ENCODE peak calls at places on chromosomes 11 and 22, in five cellular contexts. P is A549, N is HepG2, W is K562, S is GM12878. V is an unnamed sample. For H3K4me1, the result is how much of the 10 kb centered on the place peaks cover.

GRCh38 chr22:46064966-46065666 is 85.2 kb upstream of the PPARA start:
- DNase-seq in N (no peak), S (no peak), W (no peak), P (no peak), V (no peak)

GRCh38 chr11:113408206-113408605 is 20.6 kb downstream of the ANKK1 start:
- DNase-seq in W (no peak), S (no peak), P (no peak), N (no peak), V (no peak)

GRCh38 chr11:86916330-86916729 is 38.9 kb downstream of the FZD4 start:
- DNase-seq in N (no peak), W (no peak), S (no peak), P (peak), V (peak)

GRCh38 chr22:35337932-35338331 is 38.2 kb downstream of the TOM1 start:
- DNase-seq in W (no peak), P (no peak), S (no peak), N (no peak), V (no peak)

GRCh38 chr11:71565263-71565662 is at the start of gene KRTAP5-10:
- DNase-seq in P (no peak), W (no peak), N (no peak), S (no peak), V (no peak)

GRCh38 chr22:39666926-39667325 is 96.4 kb downstream of the CACNA1I start:
- DNase-seq in P (no peak), N (no peak), W (no peak), S (no peak), V (no peak)

GRCh38 chr22:23915230-23915754 is 21.1 kb downstream of the MIF start:
- DNase-seq in P (no peak), S (no peak), N (no peak), W (no peak), V (no peak)

GRCh38 chr22:32042924-32043323 is at the start of gene SLC5A1:
- DNase-seq in W (no peak), P (no peak), S (no peak), N (no peak), V (no peak)

GRCh38 chr11:14583252-14584105 is 60.1 kb upstream of the PDE3B start:
- DNase-seq in P (no peak), N (peak), W (no peak), S (no peak), V (no peak)

GRCh38 chr11:75527938-75528845 is 2.5 kb upstream of the GDPD5 start:
- DNase-seq in P (no peak), S (no peak), N (no peak), W (no peak), V (no peak)

GRCh38 chr22:40567106-40567505 is 69.4 kb downstream of the MRTFA start:
- DNase-seq in S (no peak), W (no peak), P (no peak), N (no peak), V (no peak)

GRCh38 chr22:48258108-48258705 is 1495.8 kb downstream of the TBC1D22A start:
- DNase-seq in N (no peak), W (no peak), P (no peak), S (no peak), V (no peak)

GRCh38 chr11:124672531-124673215 is 866 bp downstream of the SIAE start:
- DNase-seq in S (no peak), N (no peak), W (peak), P (no peak), V (no peak)

GRCh38 chr22:23099525-23099792 is 29.1 kb downstream of the GNAZ start:
- DNase-seq in P (no peak), W (no peak), S (no peak), N (no peak), V (no peak)

GRCh38 chr22:48929276-48929790 is 898.3 kb downstream of the BRD1 start:
- DNase-seq in P (no peak), N (no peak), W (no peak), S (no peak), V (no peak)

GRCh38 chr22:39686776-39687525 is 116.4 kb downstream of the CACNA1I start:
- DNase-seq in S (no peak), P (no peak), N (no peak), W (no peak), V (no peak)

GRCh38 chr11:64969209-64969608 is 2.7 kb downstream of the MAJIN start:
- DNase-seq in W (no peak), P (peak), N (no peak), S (no peak), V (peak)

GRCh38 chr11:2563216-2564007 is 118.6 kb downstream of the KCNQ1 start:
- DNase-seq in W (no peak), N (peak), P (no peak), S (no peak), V (no peak)
- H3K4me1 ChIP-seq in W (under half), N (half or more), P (under half), S (under half), V (under half)

GRCh38 chr11:12784445-12784844 is 110.2 kb downstream of the TEAD1 start:
- DNase-seq in S (no peak), P (no peak), W (no peak), N (no peak), V (no peak)
- TF ChIP-seq MYC in S (no peak), P (no peak), W (no peak), N (no peak), V (no peak)

DNA sequence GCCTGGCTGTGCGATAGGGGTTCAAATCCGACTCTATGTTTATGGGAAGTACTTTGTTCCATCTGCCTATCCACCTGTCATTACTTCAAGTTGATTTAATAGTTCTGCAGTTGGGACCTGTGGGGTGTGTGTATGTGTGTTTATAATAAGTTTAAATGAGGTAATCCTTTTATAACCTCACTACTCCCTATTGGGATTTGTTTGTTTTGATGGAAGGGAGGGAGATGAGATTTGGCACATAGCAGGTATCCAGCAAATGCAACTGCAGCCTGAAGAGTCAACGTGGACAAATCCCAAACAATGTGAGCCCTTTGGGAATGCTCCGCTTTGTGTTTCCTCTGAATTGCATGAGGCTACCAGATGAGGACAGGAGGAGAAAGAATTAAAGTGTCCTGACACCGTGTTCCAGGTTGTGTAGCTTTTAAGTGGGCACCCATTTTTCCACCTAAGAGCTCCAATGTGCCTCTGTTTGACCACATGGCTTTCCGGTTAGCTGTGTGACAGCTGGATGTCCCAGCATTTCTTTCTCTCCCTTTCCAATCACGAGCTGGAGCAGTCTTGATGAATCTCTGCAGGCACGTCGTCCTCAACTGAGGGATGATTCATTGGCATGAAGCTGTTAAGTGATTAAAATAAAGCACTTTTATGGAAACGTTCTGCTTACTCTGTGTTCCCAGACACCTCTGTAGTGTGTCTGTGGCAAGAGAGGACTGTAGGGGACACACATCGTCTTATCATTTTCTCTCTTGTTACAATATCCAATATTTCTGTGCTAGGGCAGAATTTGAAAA is 610.7 kb downstream of the NTM start:
- DNase-seq in S (no peak), N (no peak), P (no peak), W (no peak), V (no peak)
- H3K4me1 ChIP-seq in S (under half), N (under half), P (under half), W (under half), V (under half)

GRCh38 chr22:26416670-26417270 is 12.3 kb upstream of the ASPHD2 start:
- DNase-seq in P (no peak), S (no peak), W (no peak), N (no peak), V (no peak)
- TF ChIP-seq MYC in P (no peak), S (no peak), W (no peak), N (no peak), V (no peak)

DNA sequence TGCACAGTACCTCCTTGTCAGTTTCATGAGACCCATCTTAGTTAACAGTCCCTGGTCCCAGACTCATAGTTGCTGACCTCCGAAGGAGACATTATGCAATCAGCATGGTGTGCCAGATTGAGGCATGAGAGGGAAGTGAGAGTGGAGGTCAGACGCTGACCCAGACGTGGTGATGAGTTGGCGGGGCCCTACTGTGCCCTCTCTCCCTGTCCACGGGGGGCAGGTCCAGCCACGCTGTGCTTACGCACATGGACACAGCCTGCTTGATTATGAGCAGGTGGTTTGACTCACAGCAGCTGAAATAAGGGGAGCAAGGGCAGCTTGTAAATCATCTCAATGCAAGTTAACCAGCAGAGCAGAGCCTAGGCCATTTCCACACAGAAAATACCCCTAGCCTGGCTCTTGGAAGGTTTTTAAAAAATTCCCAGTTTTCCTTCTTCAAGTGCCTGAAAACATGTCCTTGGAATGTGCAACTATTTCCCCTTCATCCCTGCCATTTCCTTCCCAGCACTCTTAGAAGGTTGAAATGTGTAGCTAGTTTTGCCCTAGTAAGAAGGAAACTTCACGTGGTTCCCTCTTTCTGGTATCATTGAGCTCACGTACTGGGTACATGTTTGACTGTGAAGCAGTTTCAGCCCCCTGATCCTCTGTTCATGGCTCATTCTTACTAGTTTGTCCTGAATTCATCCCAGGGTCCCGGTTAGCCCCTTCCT is 122.6 kb upstream of the SORL1-AS1 start:
- DNase-seq in S (peak), P (no peak), W (no peak), N (no peak), V (no peak)
- H3K4me1 ChIP-seq in S (half or more), P (under half), W (under half), N (under half), V (under half)

GRCh38 chr11:121894581-121894980 is 221.4 kb downstream of the BLID start:
- DNase-seq in P (no peak), N (no peak), W (no peak), S (no peak), V (no peak)
- TF ChIP-seq MYC in P (no peak), N (no peak), W (no peak), S (no peak), V (no peak)

DNA sequence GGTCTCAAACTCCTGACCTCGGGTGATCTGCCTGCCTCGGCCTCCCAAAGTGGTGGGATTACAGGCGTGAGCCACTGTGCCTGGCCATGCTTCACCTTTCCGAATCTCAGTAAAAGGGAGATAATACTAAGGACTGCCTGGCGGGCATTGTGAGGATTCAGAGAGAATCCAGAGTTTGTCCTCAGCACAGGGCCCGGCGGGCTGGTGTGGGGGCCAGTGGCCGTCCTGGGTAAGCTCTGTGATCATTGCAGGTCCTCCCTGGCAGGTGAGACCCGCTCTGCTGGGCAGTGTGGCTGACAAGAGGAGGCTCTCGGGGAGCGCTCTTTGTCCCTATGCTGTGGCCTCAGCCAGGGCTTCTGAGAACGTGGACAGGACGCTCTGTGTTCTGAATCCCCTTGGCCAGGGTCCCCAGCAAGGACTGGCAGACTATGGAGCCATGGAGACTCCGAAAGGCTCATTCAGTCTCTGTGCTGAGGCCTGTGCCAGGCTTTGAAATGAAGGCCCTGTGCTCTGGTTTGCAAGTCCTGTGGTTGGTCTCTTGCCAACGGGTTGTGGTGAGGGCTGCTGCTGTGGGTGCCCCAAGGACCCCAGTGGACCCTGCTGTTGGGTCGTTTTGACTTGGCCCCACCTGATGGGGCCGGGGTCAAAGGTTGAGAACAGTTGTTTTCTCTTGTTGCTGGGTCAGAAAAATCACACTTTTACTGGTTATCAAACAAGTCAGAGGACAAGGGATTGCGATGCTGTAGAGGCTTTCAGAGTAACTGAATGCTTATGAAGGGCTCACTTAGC is 2.1 kb downstream of the TPCN2 start:
- DNase-seq in N (no peak), P (no peak), S (no peak), W (no peak), V (no peak)
- H3K4me1 ChIP-seq in N (half or more), P (under half), S (under half), W (under half), V (under half)

V was measured in endothelial cell of umbilical vein.